ENCODE peak calls at places on chromosomes 11 and 22, in five cellular contexts. A is K562, P is vagina, L is stomach, W is suprapubic skin. N is an unnamed sample.

GRCh38 chr11:118921121-118921928 is 4.4 kb downstream of the BCL9L start:
- DNase-seq in A (no peak), P (peak; percentile 95), L (no peak), W (no peak), N (no peak)

GRCh38 chr11:27281740-27282139 is 81.3 kb downstream of the CCDC34 start:
- DNase-seq in A (no peak), P (no peak), L (no peak), W (no peak), N (no peak)

GRCh38 chr11:125166903-125167291 is 2.3 kb downstream of the PKNOX2 start:
- DNase-seq in A (no peak), P (no peak), L (no peak), W (no peak), N (no peak)

GRCh38 chr11:73411031-73411430 is 34.8 kb downstream of the RELT start:
- DNase-seq in A (no peak), P (no peak), L (no peak), W (no peak), N (no peak)

GRCh38 chr11:34028407-34028804 is 23.1 kb upstream of the CAPRIN1 start:
- DNase-seq in A (no peak), P (no peak), L (peak; percentile 73), W (no peak), N (no peak)

GRCh38 chr11:95704865-95705264 is 84.7 kb downstream of the FAM76B start:
- DNase-seq in A (no peak), P (no peak), L (no peak), W (no peak), N (no peak)

GRCh38 chr11:33021937-33022336 is 6.3 kb downstream of the DEPDC7 start:
- DNase-seq in A (no peak), P (no peak), L (no peak), W (no peak), N (no peak)

GRCh38 chr11:125375146-125375545 is 120.9 kb downstream of the FEZ1 start:
- DNase-seq in A (no peak), P (no peak), L (no peak), W (no peak), N (no peak)

GRCh38 chr11:94088906-94089305 is 39.7 kb upstream of the PANX1 start:
- DNase-seq in A (no peak), P (no peak), L (no peak), W (no peak), N (no peak)

GRCh38 chr11:76288166-76288978 is 82.1 kb upstream of the WNT11 start:
- DNase-seq in A (no peak), P (no peak), L (no peak), W (no peak), N (no peak)

GRCh38 chr11:75656044-75656726 is 12.7 kb downstream of the MAP6 start:
- DNase-seq in A (no peak), P (no peak), L (no peak), W (no peak), N (no peak)

GRCh38 chr11:10715571-10715970 is 22.0 kb upstream of the IRAG1 start:
- DNase-seq in A (no peak), P (no peak), L (no peak), W (no peak), N (no peak)

GRCh38 chr22:27801616-27802388 is at the start of gene MN1:
- DNase-seq in A (no peak), P (no peak), L (peak; percentile 48), W (no peak), N (peak; percentile 36)

GRCh38 chr22:25366876-25367466 is 147.5 kb downstream of the CRYBB2 start:
- DNase-seq in A (no peak), P (no peak), L (no peak), W (no peak), N (no peak)

GRCh38 chr22:20440637-20441591 is 3.3 kb upstream of the SCARF2 start:
- DNase-seq in A (no peak), P (no peak), L (no peak), W (no peak), N (no peak)

GRCh38 chr11:120708511-120709183 is 197.1 kb downstream of the GRIK4 start:
- DNase-seq in A (no peak), P (peak; percentile 78), L (no peak), W (peak; percentile 41), N (no peak)

GRCh38 chr22:27480487-27480886 is 321.1 kb downstream of the MN1 start:
- DNase-seq in A (no peak), P (no peak), L (no peak), W (no peak), N (no peak)

GRCh38 chr11:9784602-9785315 is 120.9 kb downstream of the SWAP70 start:
- DNase-seq in A (peak; percentile 47), P (no peak), L (no peak), W (no peak), N (no peak)

DNA sequence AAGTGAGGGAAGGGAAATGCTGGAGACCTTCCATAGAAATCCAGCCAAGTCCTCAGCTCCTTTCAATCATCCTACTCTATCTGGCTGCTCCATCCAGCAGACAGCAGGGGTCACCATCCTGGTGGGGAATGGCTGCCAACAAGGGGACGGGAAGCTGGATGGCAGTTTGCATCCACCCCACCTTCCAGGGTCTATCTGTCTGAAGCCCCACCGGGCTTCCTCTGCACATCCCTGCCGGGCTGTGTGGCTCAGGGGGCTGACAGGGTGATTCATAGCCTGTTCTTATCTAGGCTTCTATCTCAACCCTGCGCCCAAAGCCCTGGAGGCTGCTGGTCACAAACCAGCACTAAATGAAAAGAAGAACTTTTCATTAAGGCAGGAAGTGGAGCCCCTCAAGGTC is 1.1 kb downstream of the SYTL2 start:
- DNase-seq in A (no peak), P (no peak), L (no peak), W (no peak), N (no peak)
- TF ChIP-seq POLR2AphosphoS5 in A (no peak), P (no peak), L (no peak), W (no peak), N (no peak)

GRCh38 chr11:3041699-3042098 is 15.5 kb downstream of the CARS1 start:
- DNase-seq in A (no peak), P (no peak), L (no peak), W (no peak), N (no peak)
- TF ChIP-seq POLR2AphosphoS5 in A (no peak), P (no peak), L (no peak), W (no peak), N (no peak)

GRCh38 chr22:46068908-46069481 is 81.3 kb upstream of the PPARA start:
- DNase-seq in A (no peak), P (no peak), L (peak; percentile 26), W (peak; percentile 69), N (no peak)

GRCh38 chr22:46069518-46070214 is 80.7 kb upstream of the PPARA start:
- DNase-seq in A (no peak), P (no peak), L (peak; percentile 84), W (peak; percentile 94), N (no peak)

GRCh38 chr22:46071451-46072029 is 78.8 kb upstream of the PPARA start:
- DNase-seq in A (no peak), P (no peak), L (peak; percentile 91), W (peak; percentile 96), N (no peak)

GRCh38 chr22:46070722-46071450 is 79.4 kb upstream of the PPARA start:
- DNase-seq in A (no peak), P (no peak), L (peak; percentile 71), W (peak; percentile 79), N (peak; percentile 61)

GRCh38 chr22:46070215-46070721 is 80.1 kb upstream of the PPARA start:
- DNase-seq in A (no peak), P (no peak), L (peak; percentile 75), W (peak; percentile 94), N (no peak)
- TF ChIP-seq POLR2AphosphoS5 in A (no peak), P (no peak), L (peak; percentile 51), W (peak; percentile 31), N (no peak)

DNA sequence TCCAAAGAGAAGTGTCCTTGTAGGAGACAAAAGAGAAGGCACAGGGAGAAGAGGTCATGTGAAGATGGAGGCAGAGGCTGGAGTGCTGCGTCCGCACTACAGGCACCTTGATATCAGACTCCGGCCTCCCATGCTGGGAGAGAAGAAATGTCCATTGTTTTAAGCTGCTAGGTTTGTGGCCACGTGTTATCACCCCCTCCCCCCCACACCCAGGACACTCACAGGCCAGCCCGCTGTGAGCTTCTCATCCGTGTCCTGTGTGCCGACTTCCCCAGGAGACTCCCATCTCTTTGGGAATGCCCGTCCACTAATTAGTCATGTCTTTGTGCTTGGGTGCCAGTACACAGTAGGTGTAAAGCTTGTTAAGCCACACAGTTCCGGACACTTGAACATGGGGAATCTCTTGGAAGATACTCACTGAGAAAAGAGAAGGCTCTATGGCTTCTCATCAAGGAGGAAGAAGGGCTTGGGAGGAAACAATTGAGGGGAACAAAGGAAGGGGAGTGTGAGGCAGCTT is 1234.7 kb downstream of the TBC1D22A start:
- DNase-seq in A (no peak), P (no peak), L (no peak), W (no peak), N (no peak)
- TF ChIP-seq POLR2AphosphoS5 in A (no peak), P (no peak), L (no peak), W (no peak), N (no peak)

GRCh38 chr22:31446767-31447166 is 42.9 kb downstream of the EIF4ENIF1 start:
- DNase-seq in A (no peak), P (no peak), L (no peak), W (no peak), N (no peak)

GRCh38 chr22:31449521-31449920 is 40.1 kb downstream of the EIF4ENIF1 start:
- DNase-seq in A (no peak), P (no peak), L (no peak), W (no peak), N (no peak)

GRCh38 chr22:31448382-31448781 is 41.3 kb downstream of the EIF4ENIF1 start:
- DNase-seq in A (no peak), P (no peak), L (no peak), W (no peak), N (no peak)

GRCh38 chr22:31447337-31447736 is 42.3 kb downstream of the EIF4ENIF1 start:
- DNase-seq in A (no peak), P (no peak), L (no peak), W (no peak), N (no peak)

GRCh38 chr22:31451709-31452571 is 37.7 kb downstream of the EIF4ENIF1 start:
- DNase-seq in A (no peak), P (no peak), L (no peak), W (no peak), N (no peak)
- TF ChIP-seq POLR2AphosphoS5 in A (no peak), P (no peak), L (no peak), W (no peak), N (no peak)

GRCh38 chr22:37370306-37370979 is 56.8 kb downstream of the ELFN2 start:
- DNase-seq in A (no peak), P (no peak), L (peak; percentile 29), W (no peak), N (no peak)
- TF ChIP-seq POLR2AphosphoS5 in A (no peak), P (no peak), L (no peak), W (no peak), N (no peak)

GRCh38 chr11:46392421-46393230 is 1.1 kb upstream of the CHRM4 start:
- DNase-seq in A (peak; percentile 89), P (no peak), L (peak; percentile 87), W (peak; percentile 92), N (peak; percentile 97)
- TF ChIP-seq POLR2AphosphoS5 in A (no peak), P (no peak), L (no peak), W (peak; percentile 22), N (no peak)

N was measured in GM12892.